ENCODE peak calls at places on chromosomes 7 and 10, in seven cellular contexts. X is neural progenitor cell, I is HCT116, B is fibroblast of lung, O is mammary epithelial cell, D is HepG2, V is H1. H is an unnamed sample.

GRCh38 chr7:130941322-130942210 is 207.6 kb upstream of the KLF14 start:
- DNase-seq in V (no peak), D (peak), X (no peak), I (no peak), O (peak), B (peak), H (no peak)

GRCh38 chr10:13956826-13957225 is 370.1 kb downstream of the PRPF18 start:
- DNase-seq in D (peak), X (no peak), I (no peak), B (no peak), V (no peak), O (no peak), H (no peak)

GRCh38 chr7:16428672-16429071 is 7.3 kb upstream of the CRPPA start:
- DNase-seq in B (peak), I (no peak), D (no peak), O (no peak), X (no peak), V (no peak), H (no peak)

GRCh38 chr7:138359891-138360582 is 100.0 kb upstream of the TRIM24 start:
- DNase-seq in I (no peak), V (no peak), X (no peak), B (no peak), O (no peak), D (no peak), H (no peak)

GRCh38 chr7:26308551-26308950 is 16.9 kb downstream of the SNX10 start:
- DNase-seq in D (no peak), I (no peak), X (no peak), O (no peak), V (no peak), B (no peak), H (no peak)

GRCh38 chr7:157482011-157482410 is 145.2 kb downstream of the DNAJB6 start:
- DNase-seq in D (no peak), V (no peak), O (no peak), B (no peak), X (no peak), I (no peak), H (no peak)

GRCh38 chr7:4430227-4430626 is 251.9 kb upstream of the FOXK1 start:
- DNase-seq in D (no peak), V (no peak), O (no peak), B (no peak), X (no peak), I (no peak), H (no peak)

GRCh38 chr7:23931633-23932032 is 221.6 kb downstream of the STK31 start:
- DNase-seq in X (no peak), B (no peak), O (peak), I (no peak), D (no peak), V (no peak), H (no peak)

GRCh38 chr7:26162431-26162830 is 10.4 kb downstream of the NFE2L3 start:
- DNase-seq in D (no peak), O (no peak), B (no peak), I (no peak), X (no peak), V (no peak), H (no peak)

GRCh38 chr10:120131183-120131582 is 238.7 kb downstream of the SEC23IP start:
- DNase-seq in V (peak), D (no peak), B (peak), O (peak), X (peak), I (no peak), H (no peak)

GRCh38 chr7:139745330-139746143 is 32.3 kb downstream of the HIPK2 start:
- DNase-seq in V (no peak), D (peak), I (no peak), O (no peak), B (no peak), X (peak), H (no peak)

GRCh38 chr7:150481207-150481920 is 30.9 kb downstream of the GIMAP8 start:
- DNase-seq in O (no peak), V (no peak), X (no peak), B (no peak), I (no peak), D (no peak), H (no peak)

GRCh38 chr10:29239569-29240472 is 49.0 kb upstream of the LYZL1 start:
- DNase-seq in O (no peak), V (peak), B (no peak), D (peak), X (peak), I (peak), H (no peak)

GRCh38 chr7:44824894-44825526 is 22.9 kb downstream of the H2AZ2 start:
- DNase-seq in B (peak), O (no peak), V (no peak), X (no peak), I (no peak), D (no peak), H (no peak)

GRCh38 chr7:112420236-112420945 is 29.9 kb upstream of the IFRD1 start:
- DNase-seq in B (peak), V (no peak), X (peak), I (no peak), O (peak), D (peak), H (no peak)

GRCh38 chr7:84589012-84589411 is 394.4 kb upstream of the SEMA3A start:
- DNase-seq in V (no peak), D (no peak), X (no peak), B (no peak), I (no peak), O (peak), H (peak)

GRCh38 chr10:6977641-6978627 is 397.9 kb upstream of the PRKCQ start:
- DNase-seq in D (no peak), I (no peak), V (no peak), O (no peak), B (no peak), X (peak), H (no peak)

GRCh38 chr10:6969659-6970058 is 389.6 kb upstream of the PRKCQ start:
- DNase-seq in I (no peak), V (no peak), X (no peak), O (no peak), D (no peak), B (no peak), H (no peak)

GRCh38 chr10:6973904-6974303 is 393.8 kb upstream of the PRKCQ start:
- DNase-seq in B (no peak), X (no peak), V (no peak), I (no peak), D (no peak), O (no peak), H (no peak)
- TF ChIP-seq EZH2 in B (no peak), X (no peak), V (no peak), I (no peak), D (no peak), O (no peak), H (no peak)

GRCh38 chr7:2922271-2922691 is 78.2 kb upstream of the GNA12 start:
- DNase-seq in I (no peak), V (no peak), X (no peak), O (no peak), D (no peak), B (no peak), H (no peak)

GRCh38 chr7:2922866-2923265 is 78.8 kb upstream of the GNA12 start:
- DNase-seq in V (no peak), X (no peak), I (no peak), B (no peak), O (no peak), D (no peak), H (no peak)

GRCh38 chr7:2923291-2923781 is 79.2 kb upstream of the GNA12 start:
- DNase-seq in V (no peak), B (no peak), O (no peak), X (no peak), D (no peak), I (no peak), H (no peak)

GRCh38 chr7:2920956-2921708 is 77.0 kb upstream of the GNA12 start:
- DNase-seq in V (no peak), D (no peak), B (no peak), X (no peak), I (no peak), O (peak), H (no peak)

GRCh38 chr7:2921748-2922147 is 77.6 kb upstream of the GNA12 start:
- DNase-seq in V (peak), B (no peak), O (no peak), D (peak), I (no peak), X (peak), H (no peak)
- TF ChIP-seq CTCF in V (peak), B (no peak), O (peak), D (peak), I (peak), X (peak), H (peak)

GRCh38 chr7:147419001-147419400 is 1171.6 kb upstream of the C7orf33 start:
- DNase-seq in V (no peak), D (no peak), B (no peak), O (no peak), I (no peak), X (peak), H (no peak)

GRCh38 chr7:147412109-147412508 is 1178.5 kb upstream of the C7orf33 start:
- DNase-seq in O (no peak), D (no peak), V (no peak), X (peak), I (no peak), B (no peak), H (no peak)

GRCh38 chr7:147412782-147413186 is 1177.8 kb upstream of the C7orf33 start:
- DNase-seq in V (no peak), X (no peak), I (no peak), D (peak), O (peak), B (peak), H (no peak)

GRCh38 chr7:147413243-147413642 is 1177.3 kb upstream of the C7orf33 start:
- DNase-seq in D (no peak), I (no peak), V (no peak), B (no peak), O (no peak), X (no peak), H (no peak)

GRCh38 chr7:147415991-147416390 is 1174.6 kb upstream of the C7orf33 start:
- DNase-seq in O (no peak), D (no peak), I (no peak), V (no peak), X (no peak), B (no peak), H (no peak)
- H2AFZ ChIP-seq in O (no peak), D (no peak), I (no peak), V (no peak), X (no peak), B (no peak), H (no peak)

GRCh38 chr7:122315507-122316466 is 11.2 kb upstream of the FEZF1 start:
- DNase-seq in D (no peak), I (no peak), O (no peak), X (peak), B (no peak), V (peak), H (no peak)
- TF ChIP-seq EZH2 in D (no peak), I (no peak), O (peak), X (no peak), B (no peak), V (peak), H (no peak)

DNA sequence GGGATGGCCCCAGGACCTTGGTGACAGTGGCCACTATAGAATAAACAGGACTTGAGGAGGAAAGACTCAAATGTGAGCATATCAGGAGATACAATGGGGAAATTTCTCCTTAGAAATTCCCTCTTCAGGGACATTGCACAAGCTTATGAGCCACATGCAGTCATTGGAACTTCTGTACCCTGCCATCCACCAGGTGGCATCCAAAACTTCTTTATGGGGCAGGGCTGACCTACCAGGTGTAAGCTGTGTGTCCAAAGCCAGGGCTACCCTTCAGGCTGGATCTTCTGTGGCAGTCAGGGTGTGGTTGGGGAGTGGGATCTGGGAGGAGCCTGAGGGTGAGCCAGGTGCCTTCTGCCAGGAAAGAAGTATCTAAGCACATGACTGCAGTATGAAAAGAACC is 36.6 kb upstream of the LRRC18 start:
- DNase-seq in V (no peak), I (peak), B (no peak), X (peak), D (peak), O (peak), H (no peak)
- TF ChIP-seq CTCF in V (peak), I (peak), B (no peak), X (peak), D (peak), O (peak), H (peak)

GRCh38 chr10:124347956-124348355 is 70.8 kb downstream of the OAT start:
- DNase-seq in I (no peak), D (no peak), O (no peak), V (no peak), X (no peak), B (no peak), H (no peak)
- H2AFZ ChIP-seq in I (no peak), D (no peak), O (no peak), V (no peak), X (no peak), B (no peak), H (no peak)

H was measured in keratinocyte.